ENCODE peak calls at places on chromosomes 11 and 22, in eight cellular contexts. One of them, this sample, is unnamed.

GRCh38 chr11:77073328-77074001 is 6.7 kb downstream of the CAPN5 start:
- DNase-seq in fibroblast of mammary gland: peak
- DNase-seq in naive thymus-derived CD8-positive, alpha-beta T cell: no peak
- DNase-seq in Ammon's horn: peak
- DNase-seq in iris pigment epithelial cell: peak
- DNase-seq in T-cell: no peak
- DNase-seq in Kasumi-1: no peak
- DNase-seq in stimulated activated CD8-positive, alpha-beta memory T cell treated with anti-CD3 and anti-CD28 coated beads, Interleukin-4, amount 100 ng/mL, for 4 hours: no peak
- DNase-seq in this sample: peak

GRCh38 chr22:45648320-45649070 is 23.1 kb upstream of the ATXN10 start:
- DNase-seq in fibroblast of mammary gland: no peak
- DNase-seq in naive thymus-derived CD8-positive, alpha-beta T cell: no peak
- DNase-seq in Ammon's horn: peak
- DNase-seq in iris pigment epithelial cell: no peak
- DNase-seq in T-cell: no peak
- DNase-seq in Kasumi-1: no peak
- DNase-seq in stimulated activated CD8-positive, alpha-beta memory T cell treated with anti-CD3 and anti-CD28 coated beads, Interleukin-4, amount 100 ng/mL, for 4 hours: no peak
- DNase-seq in this sample: no peak

GRCh38 chr11:10655931-10656576 is 37.5 kb downstream of the IRAG1 start:
- DNase-seq in fibroblast of mammary gland: no peak
- DNase-seq in naive thymus-derived CD8-positive, alpha-beta T cell: no peak
- DNase-seq in Ammon's horn: no peak
- DNase-seq in iris pigment epithelial cell: no peak
- DNase-seq in T-cell: no peak
- DNase-seq in Kasumi-1: no peak
- DNase-seq in stimulated activated CD8-positive, alpha-beta memory T cell treated with anti-CD3 and anti-CD28 coated beads, Interleukin-4, amount 100 ng/mL, for 4 hours: no peak
- DNase-seq in this sample: peak

GRCh38 chr11:33329705-33330329 is 72.6 kb downstream of the HIPK3 start:
- DNase-seq in fibroblast of mammary gland: peak
- DNase-seq in naive thymus-derived CD8-positive, alpha-beta T cell: peak
- DNase-seq in Ammon's horn: peak
- DNase-seq in iris pigment epithelial cell: peak
- DNase-seq in T-cell: peak
- DNase-seq in Kasumi-1: peak
- DNase-seq in stimulated activated CD8-positive, alpha-beta memory T cell treated with anti-CD3 and anti-CD28 coated beads, Interleukin-4, amount 100 ng/mL, for 4 hours: no peak
- DNase-seq in this sample: peak

GRCh38 chr11:44752727-44753126 is 26.0 kb downstream of the TSPAN18 start:
- DNase-seq in fibroblast of mammary gland: no peak
- DNase-seq in naive thymus-derived CD8-positive, alpha-beta T cell: no peak
- DNase-seq in Ammon's horn: no peak
- DNase-seq in iris pigment epithelial cell: no peak
- DNase-seq in T-cell: no peak
- DNase-seq in Kasumi-1: no peak
- DNase-seq in stimulated activated CD8-positive, alpha-beta memory T cell treated with anti-CD3 and anti-CD28 coated beads, Interleukin-4, amount 100 ng/mL, for 4 hours: no peak
- DNase-seq in this sample: no peak

GRCh38 chr11:105022998-105023397 is at the start of gene CASP5:
- DNase-seq in fibroblast of mammary gland: no peak
- DNase-seq in naive thymus-derived CD8-positive, alpha-beta T cell: no peak
- DNase-seq in Ammon's horn: peak
- DNase-seq in iris pigment epithelial cell: no peak
- DNase-seq in T-cell: no peak
- DNase-seq in Kasumi-1: peak
- DNase-seq in stimulated activated CD8-positive, alpha-beta memory T cell treated with anti-CD3 and anti-CD28 coated beads, Interleukin-4, amount 100 ng/mL, for 4 hours: no peak
- DNase-seq in this sample: no peak

GRCh38 chr22:26038365-26038764 is 130.9 kb upstream of the SEZ6L start:
- DNase-seq in fibroblast of mammary gland: no peak
- DNase-seq in naive thymus-derived CD8-positive, alpha-beta T cell: no peak
- DNase-seq in Ammon's horn: no peak
- DNase-seq in iris pigment epithelial cell: no peak
- DNase-seq in T-cell: no peak
- DNase-seq in Kasumi-1: no peak
- DNase-seq in stimulated activated CD8-positive, alpha-beta memory T cell treated with anti-CD3 and anti-CD28 coated beads, Interleukin-4, amount 100 ng/mL, for 4 hours: no peak
- DNase-seq in this sample: no peak

GRCh38 chr11:131471976-131472375 is 101.6 kb downstream of the NTM start:
- DNase-seq in fibroblast of mammary gland: no peak
- DNase-seq in naive thymus-derived CD8-positive, alpha-beta T cell: no peak
- DNase-seq in Ammon's horn: no peak
- DNase-seq in iris pigment epithelial cell: no peak
- DNase-seq in T-cell: no peak
- DNase-seq in Kasumi-1: no peak
- DNase-seq in stimulated activated CD8-positive, alpha-beta memory T cell treated with anti-CD3 and anti-CD28 coated beads, Interleukin-4, amount 100 ng/mL, for 4 hours: no peak
- DNase-seq in this sample: no peak

GRCh38 chr11:57323503-57324153 is 1.1 kb downstream of the TNKS1BP1 start:
- DNase-seq in fibroblast of mammary gland: peak
- DNase-seq in naive thymus-derived CD8-positive, alpha-beta T cell: no peak
- DNase-seq in Ammon's horn: no peak
- DNase-seq in iris pigment epithelial cell: peak
- DNase-seq in T-cell: no peak
- DNase-seq in Kasumi-1: no peak
- DNase-seq in stimulated activated CD8-positive, alpha-beta memory T cell treated with anti-CD3 and anti-CD28 coated beads, Interleukin-4, amount 100 ng/mL, for 4 hours: no peak
- DNase-seq in this sample: no peak

GRCh38 chr11:17197431-17197898 is 10.3 kb downstream of the PIK3C2A start:
- DNase-seq in fibroblast of mammary gland: peak
- DNase-seq in naive thymus-derived CD8-positive, alpha-beta T cell: no peak
- DNase-seq in Ammon's horn: no peak
- DNase-seq in iris pigment epithelial cell: peak
- DNase-seq in T-cell: no peak
- DNase-seq in Kasumi-1: no peak
- DNase-seq in stimulated activated CD8-positive, alpha-beta memory T cell treated with anti-CD3 and anti-CD28 coated beads, Interleukin-4, amount 100 ng/mL, for 4 hours: no peak
- DNase-seq in this sample: peak

GRCh38 chr11:49995559-49995958 is 13.2 kb upstream of the OR4C12 start:
- DNase-seq in fibroblast of mammary gland: peak
- DNase-seq in naive thymus-derived CD8-positive, alpha-beta T cell: no peak
- DNase-seq in Ammon's horn: peak
- DNase-seq in iris pigment epithelial cell: peak
- DNase-seq in T-cell: no peak
- DNase-seq in Kasumi-1: peak
- DNase-seq in stimulated activated CD8-positive, alpha-beta memory T cell treated with anti-CD3 and anti-CD28 coated beads, Interleukin-4, amount 100 ng/mL, for 4 hours: no peak
- DNase-seq in this sample: peak

GRCh38 chr11:70544067-70544773 is 145.9 kb downstream of the CTTN start:
- DNase-seq in fibroblast of mammary gland: no peak
- DNase-seq in naive thymus-derived CD8-positive, alpha-beta T cell: no peak
- DNase-seq in Ammon's horn: no peak
- DNase-seq in iris pigment epithelial cell: no peak
- DNase-seq in T-cell: no peak
- DNase-seq in Kasumi-1: no peak
- DNase-seq in stimulated activated CD8-positive, alpha-beta memory T cell treated with anti-CD3 and anti-CD28 coated beads, Interleukin-4, amount 100 ng/mL, for 4 hours: no peak
- DNase-seq in this sample: no peak

GRCh38 chr22:36763576-36763975 is 12.3 kb downstream of the IFT27 start:
- DNase-seq in fibroblast of mammary gland: no peak
- DNase-seq in naive thymus-derived CD8-positive, alpha-beta T cell: no peak
- DNase-seq in Ammon's horn: no peak
- DNase-seq in iris pigment epithelial cell: no peak
- DNase-seq in T-cell: no peak
- DNase-seq in Kasumi-1: no peak
- DNase-seq in stimulated activated CD8-positive, alpha-beta memory T cell treated with anti-CD3 and anti-CD28 coated beads, Interleukin-4, amount 100 ng/mL, for 4 hours: no peak
- DNase-seq in this sample: no peak

GRCh38 chr11:114061053-114062049 is 1.8 kb downstream of the ZBTB16 start:
- DNase-seq in fibroblast of mammary gland: peak
- DNase-seq in naive thymus-derived CD8-positive, alpha-beta T cell: no peak
- DNase-seq in Ammon's horn: peak
- DNase-seq in iris pigment epithelial cell: peak
- DNase-seq in T-cell: no peak
- DNase-seq in Kasumi-1: peak
- DNase-seq in stimulated activated CD8-positive, alpha-beta memory T cell treated with anti-CD3 and anti-CD28 coated beads, Interleukin-4, amount 100 ng/mL, for 4 hours: no peak
- DNase-seq in this sample: peak

GRCh38 chr11:132300283-132300682 is 929.9 kb downstream of the NTM start:
- DNase-seq in fibroblast of mammary gland: no peak
- DNase-seq in naive thymus-derived CD8-positive, alpha-beta T cell: no peak
- DNase-seq in Ammon's horn: no peak
- DNase-seq in iris pigment epithelial cell: no peak
- DNase-seq in T-cell: no peak
- DNase-seq in Kasumi-1: no peak
- DNase-seq in stimulated activated CD8-positive, alpha-beta memory T cell treated with anti-CD3 and anti-CD28 coated beads, Interleukin-4, amount 100 ng/mL, for 4 hours: no peak
- DNase-seq in this sample: no peak